ENCODE peak calls at places on chromosome 7, in six cellular contexts. D is psoas muscle; O is cardiac muscle cell; Z is tibial artery; G is transverse colon; A is CD4-positive, CD25-positive, alpha-beta regulatory T cell. F is an unnamed sample. For H3K4me1 and H3K9me3, the result is how much of the 10 kb centered on the place peaks cover.

GRCh38 chr7:4959881-4960280 is 894 bp upstream of the MMD2 start:
- DNase-seq in D (no peak), O (no peak), Z (no peak), G (no peak), A (no peak), F (no peak)

GRCh38 chr7:127850195-127850594 is 181.0 kb downstream of the LRRC4 start:
- DNase-seq in D (no peak), O (no peak), Z (no peak), G (no peak), A (no peak), F (no peak)

GRCh38 chr7:37476428-37476827 is 27.8 kb upstream of the ELMO1 start:
- DNase-seq in D (no peak), O (no peak), Z (no peak), G (no peak), A (no peak), F (no peak)

GRCh38 chr7:1663243-1663642 is 6.8 kb upstream of the ELFN1 start:
- DNase-seq in D (peak), O (no peak), Z (peak), G (no peak), A (no peak), F (no peak)

GRCh38 chr7:85294176-85294575 is 107.3 kb upstream of the SEMA3D start:
- DNase-seq in D (no peak), O (no peak), Z (no peak), G (no peak), A (no peak), F (no peak)

GRCh38 chr7:47291461-47292051 is 290.4 kb downstream of the TNS3 start:
- DNase-seq in D (no peak), O (peak), Z (peak), G (no peak), A (no peak), F (no peak)

GRCh38 chr7:136405931-136406777 is 429.0 kb upstream of the MTPN start:
- DNase-seq in D (no peak), O (peak), Z (no peak), G (peak), A (no peak), F (peak)

GRCh38 chr7:132430041-132430440 is 146.2 kb downstream of the PLXNA4 start:
- DNase-seq in D (no peak), O (no peak), Z (no peak), G (no peak), A (no peak), F (no peak)

GRCh38 chr7:157318015-157318706 is 18.6 kb upstream of the DNAJB6 start:
- DNase-seq in D (no peak), O (no peak), Z (peak), G (peak), A (no peak), F (no peak)

GRCh38 chr7:111560773-111561658 is 1.3 kb downstream of the IMMP2L start:
- DNase-seq in D (no peak), O (peak), Z (no peak), G (no peak), A (no peak), F (no peak)

GRCh38 chr7:1397491-1398327 is 61.6 kb downstream of the MICALL2 start:
- DNase-seq in D (no peak), O (peak), Z (no peak), G (no peak), A (no peak), F (no peak)

GRCh38 chr7:121504478-121504877 is 108.4 kb upstream of the FAM3C start:
- DNase-seq in D (no peak), O (peak), Z (peak), G (no peak), A (no peak), F (no peak)

GRCh38 chr7:44965441-44965903 is 13.3 kb downstream of the MYO1G start:
- DNase-seq in D (no peak), O (no peak), Z (no peak), G (no peak), A (no peak), F (no peak)

GRCh38 chr7:77181739-77182138 is 17.9 kb downstream of the FGL2 start:
- DNase-seq in D (no peak), O (no peak), Z (no peak), G (no peak), A (no peak), F (no peak)

GRCh38 chr7:133504825-133505224 is 251.9 kb downstream of the EXOC4 start:
- DNase-seq in D (no peak), O (peak), Z (no peak), G (no peak), A (no peak), F (no peak)

GRCh38 chr7:4818000-4818794 is 42.8 kb downstream of the AP5Z1 start:
- DNase-seq in D (peak), O (peak), Z (no peak), G (no peak), A (no peak), F (no peak)

GRCh38 chr7:4718071-4718470 is 36.0 kb downstream of the FOXK1 start:
- DNase-seq in D (no peak), O (no peak), Z (no peak), G (no peak), A (no peak), F (no peak)

GRCh38 chr7:2299131-2299829 is 15.0 kb downstream of the SNX8 start:
- DNase-seq in D (no peak), O (peak), Z (peak), G (no peak), A (no peak), F (no peak)

GRCh38 chr7:43495572-43495971 is 87.3 kb upstream of the STK17A start:
- DNase-seq in D (no peak), O (no peak), Z (no peak), G (no peak), A (no peak), F (no peak)

GRCh38 chr7:39357648-39358047 is 208.6 kb upstream of the YAE1 start:
- DNase-seq in D (no peak), O (no peak), Z (no peak), G (no peak), A (no peak), F (no peak)

GRCh38 chr7:44368885-44369284 is 43.5 kb upstream of the CAMK2B start:
- DNase-seq in D (no peak), O (no peak), Z (no peak), G (no peak), A (no peak), F (no peak)

GRCh38 chr7:27750336-27750735 is 10.4 kb downstream of the TAX1BP1 start:
- DNase-seq in D (no peak), O (no peak), Z (no peak), G (no peak), A (no peak), F (no peak)

GRCh38 chr7:142025896-142026295 is 30.2 kb downstream of the MGAM start:
- DNase-seq in D (no peak), O (no peak), Z (no peak), G (no peak), A (no peak), F (no peak)

DNA sequence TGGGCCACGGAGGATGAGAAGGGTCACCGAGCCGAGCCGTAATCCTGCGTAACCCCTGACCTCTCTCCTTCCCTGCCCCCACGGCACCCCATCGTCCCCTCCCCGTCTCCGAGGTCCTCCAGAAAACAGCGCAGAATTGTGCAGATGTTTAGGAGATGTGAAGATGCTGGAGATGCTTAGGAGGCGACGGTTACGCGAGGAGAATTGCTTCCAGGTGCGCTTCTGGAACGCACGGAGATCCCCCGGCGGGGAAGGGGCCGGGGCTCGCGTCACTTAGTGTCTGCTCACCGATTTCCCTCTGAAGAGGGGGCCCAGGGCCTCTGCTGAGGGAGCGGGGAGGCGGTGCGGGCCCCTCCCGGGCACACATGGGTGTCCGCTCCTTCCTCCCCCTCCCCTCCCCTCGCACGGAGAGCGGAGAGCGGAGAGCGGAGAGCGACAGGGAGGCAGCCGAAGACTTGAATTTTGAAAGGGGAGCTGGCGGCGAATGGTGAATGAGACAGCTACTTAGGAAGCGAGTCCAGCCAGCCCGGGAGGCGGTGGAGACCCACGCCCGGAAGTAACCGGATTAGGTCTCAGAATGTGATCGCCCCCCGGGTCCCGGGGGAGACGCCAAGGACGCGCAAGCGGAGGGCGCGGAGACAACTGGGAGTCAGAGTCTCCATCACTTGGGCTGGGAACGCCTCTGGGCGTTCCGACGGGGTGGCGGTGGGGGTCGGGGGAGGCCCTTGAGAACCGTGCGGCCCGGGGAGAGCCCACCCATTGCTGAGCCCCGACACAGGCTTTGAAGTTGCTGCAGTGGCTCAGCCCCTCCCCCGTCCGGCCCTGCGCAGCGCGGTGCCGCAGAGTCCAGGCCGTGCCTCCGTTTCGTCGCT is 8.7 kb upstream of the EN2 start:
- DNase-seq in D (no peak), O (no peak), Z (no peak), G (no peak), A (no peak), F (no peak)
- H3K4me3 ChIP-seq in D (no peak), O (no peak), Z (no peak), G (no peak), A (no peak), F (no peak)

GRCh38 chr7:155807013-155807804 is 5.1 kb downstream of the SHH start:
- DNase-seq in D (no peak), O (no peak), Z (no peak), G (no peak), A (no peak), F (no peak)
- H3K4me1 ChIP-seq in D (under half), O (under half), Z (half or more), G (half or more), A (under half), F (under half)

DNA sequence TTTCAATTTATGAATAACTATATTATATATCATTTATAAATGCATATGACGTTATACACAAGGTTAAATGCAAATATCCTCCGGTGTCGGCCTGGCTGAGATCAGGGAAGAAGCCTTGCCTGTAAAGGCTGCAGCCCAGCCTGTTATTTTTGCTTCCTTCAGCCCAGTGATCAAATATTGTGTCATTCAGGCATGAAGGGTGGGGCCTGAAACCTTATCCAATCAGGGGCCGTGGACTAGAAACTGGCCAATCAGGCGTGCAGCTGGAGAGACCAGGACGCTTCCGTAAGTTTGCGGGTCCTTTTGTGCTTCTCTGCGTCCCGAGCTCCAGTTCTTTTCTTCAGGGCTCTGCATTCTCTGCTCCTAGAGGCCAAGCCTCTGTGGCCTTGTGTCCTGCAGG is at the start of gene ZNF722:
- DNase-seq in D (no peak), O (no peak), Z (no peak), G (no peak), A (no peak), F (no peak)
- H3K9me3 ChIP-seq in D (under half), O (under half), Z (under half), G (under half), A (under half), F (under half)

DNA sequence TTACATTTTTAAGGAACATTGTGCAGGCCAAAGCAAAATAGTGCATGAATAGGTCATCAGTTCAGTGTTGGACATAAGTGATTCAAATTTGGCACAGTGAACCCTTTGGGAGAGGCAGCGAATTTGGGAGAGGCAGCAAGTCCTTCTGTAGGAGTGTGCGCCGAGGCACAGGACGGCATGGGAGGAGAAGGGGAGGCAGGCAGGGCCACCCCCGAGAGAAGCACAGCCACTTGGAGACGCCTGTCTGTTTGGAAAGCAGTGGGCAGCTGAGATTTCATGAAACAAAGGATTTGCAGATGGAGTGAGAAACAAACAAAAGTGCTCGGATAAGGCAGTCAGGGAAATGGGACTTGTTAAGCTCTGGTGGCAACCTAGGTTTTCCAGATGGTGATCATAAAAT is 30.6 kb downstream of the VIPR2 start:
- DNase-seq in D (peak), O (no peak), Z (no peak), G (no peak), A (no peak), F (no peak)
- H3K4me3 ChIP-seq in D (no peak), O (no peak), Z (no peak), G (no peak), A (no peak), F (no peak)

GRCh38 chr7:144903201-144903600 is 67.3 kb upstream of the TPK1 start:
- DNase-seq in D (no peak), O (no peak), Z (no peak), G (no peak), A (no peak), F (no peak)

GRCh38 chr7:144908324-144908723 is 72.5 kb upstream of the TPK1 start:
- DNase-seq in D (no peak), O (no peak), Z (no peak), G (no peak), A (no peak), F (no peak)

GRCh38 chr7:144907577-144907976 is 71.7 kb upstream of the TPK1 start:
- DNase-seq in D (no peak), O (no peak), Z (no peak), G (no peak), A (no peak), F (no peak)

GRCh38 chr7:144908943-144909556 is 73.2 kb upstream of the TPK1 start:
- DNase-seq in D (no peak), O (no peak), Z (no peak), G (peak), A (no peak), F (peak)
- H3K4me1 ChIP-seq in D (under half), O (under half), Z (under half), G (under half), A (under half), F (under half)

GRCh38 chr7:106456339-106456738 is 171.6 kb upstream of the NAMPT start:
- DNase-seq in D (no peak), O (no peak), Z (no peak), G (no peak), A (no peak), F (no peak)
- H3K9me3 ChIP-seq in D (under half), O (under half), Z (under half), G (under half), A (under half), F (under half)

DNA sequence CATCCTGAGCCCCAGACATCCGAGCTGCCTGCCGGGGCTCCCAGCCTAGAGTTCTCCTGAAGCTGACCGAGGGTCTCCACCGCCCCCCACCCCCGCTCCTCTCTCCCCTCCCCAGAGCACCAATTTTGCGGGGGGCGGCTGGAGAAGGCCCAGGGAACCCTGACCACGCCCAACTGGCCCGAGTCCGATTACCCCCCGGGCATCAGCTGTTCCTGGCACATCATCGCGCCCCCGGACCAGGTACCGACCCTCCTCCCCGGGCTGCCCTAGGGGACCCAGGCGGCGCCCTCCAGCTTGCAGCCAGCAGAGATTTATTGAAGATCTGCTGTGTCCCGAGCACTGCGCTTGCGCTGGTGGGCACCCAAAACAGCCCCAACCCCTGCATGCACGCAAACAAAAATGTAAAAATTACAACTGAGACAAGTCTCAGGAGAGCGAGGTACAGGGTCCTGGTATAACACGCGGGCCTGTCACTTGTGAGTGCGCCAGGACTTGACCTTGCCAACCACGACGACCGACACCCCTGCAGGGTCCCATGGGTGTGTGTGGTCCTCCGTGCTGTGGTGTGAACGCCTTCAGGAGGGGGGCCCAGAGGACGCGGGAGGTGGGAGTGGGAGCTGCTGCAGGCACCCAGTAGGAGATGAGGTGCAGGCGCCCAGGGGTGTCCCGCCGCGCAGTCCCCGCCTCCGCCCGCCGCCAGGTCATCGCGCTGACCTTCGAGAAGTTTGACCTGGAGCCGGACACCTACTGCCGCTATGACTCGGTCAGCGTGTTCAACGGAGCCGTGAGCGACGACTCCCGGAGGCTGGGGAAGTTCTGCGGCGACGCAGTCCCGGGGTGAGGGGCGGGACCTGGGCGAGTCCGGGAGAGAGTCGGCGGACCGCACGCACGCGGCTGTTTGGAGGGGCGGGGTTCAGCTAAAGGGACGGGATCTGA is 3.1 kb downstream of the PCOLCE start:
- DNase-seq in D (peak), O (no peak), Z (no peak), G (peak), A (peak), F (peak)
- H3K4me3 ChIP-seq in D (peak), O (peak), Z (peak), G (peak), A (no peak), F (peak)

GRCh38 chr7:31814187-31814586 is 127.2 kb downstream of the PPP1R17 start:
- DNase-seq in D (no peak), O (peak), Z (no peak), G (no peak), A (no peak), F (no peak)
- H3K4me1 ChIP-seq in D (under half), O (under half), Z (under half), G (under half), A (under half), F (under half)

GRCh38 chr7:69095649-69096048 is 502.6 kb upstream of the AUTS2 start:
- DNase-seq in D (no peak), O (no peak), Z (no peak), G (no peak), A (no peak), F (no peak)
- H3K9me3 ChIP-seq in D (under half), O (under half), Z (under half), G (under half), A (under half), F (under half)